ENCODE peak calls at places on chromosomes 5 and 9, in eight cellular contexts. One of them, this sample, is unnamed.

GRCh38 chr5:1658665-1659064 is 134.9 kb upstream of the LPCAT1 start:
- DNase-seq in spleen: no peak
- DNase-seq in hepatocyte: no peak
- DNase-seq in H1: no peak
- DNase-seq in cardiac muscle cell: no peak
- DNase-seq in WERI-Rb-1: no peak
- DNase-seq in DND-41: no peak
- DNase-seq in AG04450: no peak
- DNase-seq in this sample: no peak

GRCh38 chr9:88593537-88594185 is 58.7 kb downstream of the NXNL2 start:
- DNase-seq in spleen: no peak
- DNase-seq in hepatocyte: peak; percentile 79
- DNase-seq in H1: no peak
- DNase-seq in cardiac muscle cell: peak; percentile 61
- DNase-seq in WERI-Rb-1: peak; percentile 58
- DNase-seq in DND-41: peak; percentile 66
- DNase-seq in AG04450: no peak
- DNase-seq in this sample: peak; percentile 28

GRCh38 chr5:65041296-65042158 is 272.8 kb downstream of the CWC27 start:
- DNase-seq in spleen: no peak
- DNase-seq in hepatocyte: no peak
- DNase-seq in H1: no peak
- DNase-seq in cardiac muscle cell: no peak
- DNase-seq in WERI-Rb-1: no peak
- DNase-seq in DND-41: no peak
- DNase-seq in AG04450: no peak
- DNase-seq in this sample: no peak

GRCh38 chr5:1032011-1032410 is 23.4 kb downstream of the NKD2 start:
- DNase-seq in spleen: no peak
- DNase-seq in hepatocyte: no peak
- DNase-seq in H1: no peak
- DNase-seq in cardiac muscle cell: no peak
- DNase-seq in WERI-Rb-1: no peak
- DNase-seq in DND-41: no peak
- DNase-seq in AG04450: no peak
- DNase-seq in this sample: no peak

GRCh38 chr9:132588501-132589147 is 6.2 kb downstream of the BARHL1 start:
- DNase-seq in spleen: no peak
- DNase-seq in hepatocyte: no peak
- DNase-seq in H1: peak; percentile 63
- DNase-seq in cardiac muscle cell: no peak
- DNase-seq in WERI-Rb-1: no peak
- DNase-seq in DND-41: no peak
- DNase-seq in AG04450: no peak
- DNase-seq in this sample: no peak

GRCh38 chr5:173055722-173055982 is 500 bp upstream of the CREBRF start:
- DNase-seq in spleen: no peak
- DNase-seq in hepatocyte: no peak
- DNase-seq in H1: no peak
- DNase-seq in cardiac muscle cell: peak; percentile 3
- DNase-seq in WERI-Rb-1: no peak
- DNase-seq in DND-41: no peak
- DNase-seq in AG04450: no peak
- DNase-seq in this sample: no peak

GRCh38 chr5:1785062-1785461 is 14.6 kb downstream of the MRPL36 start:
- DNase-seq in spleen: peak; percentile 62
- DNase-seq in hepatocyte: no peak
- DNase-seq in H1: no peak
- DNase-seq in cardiac muscle cell: no peak
- DNase-seq in WERI-Rb-1: no peak
- DNase-seq in DND-41: peak; percentile 45
- DNase-seq in AG04450: no peak
- DNase-seq in this sample: no peak

GRCh38 chr9:94079236-94079635 is 5.0 kb upstream of the PTPDC1 start:
- DNase-seq in spleen: no peak
- DNase-seq in hepatocyte: no peak
- DNase-seq in H1: no peak
- DNase-seq in cardiac muscle cell: no peak
- DNase-seq in WERI-Rb-1: no peak
- DNase-seq in DND-41: no peak
- DNase-seq in AG04450: no peak
- DNase-seq in this sample: no peak

GRCh38 chr5:122705876-122706275 is 69.0 kb upstream of the SNX2 start:
- DNase-seq in spleen: no peak
- DNase-seq in hepatocyte: no peak
- DNase-seq in H1: no peak
- DNase-seq in cardiac muscle cell: peak; percentile 9
- DNase-seq in WERI-Rb-1: no peak
- DNase-seq in DND-41: no peak
- DNase-seq in AG04450: no peak
- DNase-seq in this sample: no peak

GRCh38 chr9:107778666-107779065 is 289.1 kb upstream of the KLF4 start:
- DNase-seq in spleen: no peak
- DNase-seq in hepatocyte: no peak
- DNase-seq in H1: no peak
- DNase-seq in cardiac muscle cell: no peak
- DNase-seq in WERI-Rb-1: no peak
- DNase-seq in DND-41: no peak
- DNase-seq in AG04450: no peak
- DNase-seq in this sample: no peak

GRCh38 chr9:114114364-114114763 is 15.3 kb upstream of the KIF12 start:
- DNase-seq in spleen: no peak
- DNase-seq in hepatocyte: no peak
- DNase-seq in H1: no peak
- DNase-seq in cardiac muscle cell: no peak
- DNase-seq in WERI-Rb-1: no peak
- DNase-seq in DND-41: no peak
- DNase-seq in AG04450: no peak
- DNase-seq in this sample: no peak

GRCh38 chr9:99466104-99466503 is 244.0 kb downstream of the SEC61B start:
- DNase-seq in spleen: no peak
- DNase-seq in hepatocyte: no peak
- DNase-seq in H1: no peak
- DNase-seq in cardiac muscle cell: no peak
- DNase-seq in WERI-Rb-1: no peak
- DNase-seq in DND-41: no peak
- DNase-seq in AG04450: no peak
- DNase-seq in this sample: no peak

GRCh38 chr9:108687360-108687981 is 168.3 kb downstream of the ACTL7B start:
- DNase-seq in spleen: no peak
- DNase-seq in hepatocyte: peak; percentile 48
- DNase-seq in H1: no peak
- DNase-seq in cardiac muscle cell: no peak
- DNase-seq in WERI-Rb-1: no peak
- DNase-seq in DND-41: no peak
- DNase-seq in AG04450: no peak
- DNase-seq in this sample: peak; percentile 50

GRCh38 chr5:115186794-115187193 is 17.1 kb upstream of the TRIM36 start:
- DNase-seq in spleen: no peak
- DNase-seq in hepatocyte: no peak
- DNase-seq in H1: no peak
- DNase-seq in cardiac muscle cell: no peak
- DNase-seq in WERI-Rb-1: no peak
- DNase-seq in DND-41: no peak
- DNase-seq in AG04450: no peak
- DNase-seq in this sample: no peak

DNA sequence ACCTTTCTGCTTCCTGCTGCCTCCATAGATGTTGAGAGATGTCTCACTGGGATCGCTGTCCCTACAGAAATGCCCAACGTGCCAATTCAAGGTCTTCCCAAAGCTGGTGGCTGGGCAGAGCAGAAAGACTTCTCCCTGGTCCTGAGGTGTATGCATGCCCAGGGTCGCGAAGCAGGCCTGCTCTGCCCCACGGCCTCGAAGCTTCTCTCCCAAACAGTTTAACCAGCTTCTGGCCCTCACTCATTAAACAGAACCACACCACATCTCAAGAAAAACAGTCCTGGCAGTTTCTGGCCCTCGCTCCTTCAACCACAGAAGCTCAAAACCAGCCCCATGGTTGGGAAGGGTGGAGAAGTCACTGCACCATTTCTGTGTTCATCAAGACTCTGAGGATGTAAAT is 14.7 kb upstream of the SMIM32 start:
- DNase-seq in spleen: no peak
- DNase-seq in hepatocyte: no peak
- DNase-seq in H1: no peak
- DNase-seq in cardiac muscle cell: no peak
- DNase-seq in WERI-Rb-1: no peak
- DNase-seq in DND-41: no peak
- DNase-seq in AG04450: no peak
- DNase-seq in this sample: no peak
- H3K27me3 ChIP-seq in spleen: peaks cover 49% of the 10 kb centered on the region
- H3K27me3 ChIP-seq in hepatocyte: no peaks in the 10 kb centered on the region
- H3K27me3 ChIP-seq in H1: peaks cover 17% of the 10 kb centered on the region
- H3K27me3 ChIP-seq in cardiac muscle cell: peaks cover 7% of the 10 kb centered on the region
- H3K27me3 ChIP-seq in WERI-Rb-1: no peaks in the 10 kb centered on the region
- H3K27me3 ChIP-seq in DND-41: peaks cover under 1% of the 10 kb centered on the region
- H3K27me3 ChIP-seq in AG04450: peaks cover 16% of the 10 kb centered on the region
- H3K27me3 ChIP-seq in this sample: no peaks in the 10 kb centered on the region

DNA sequence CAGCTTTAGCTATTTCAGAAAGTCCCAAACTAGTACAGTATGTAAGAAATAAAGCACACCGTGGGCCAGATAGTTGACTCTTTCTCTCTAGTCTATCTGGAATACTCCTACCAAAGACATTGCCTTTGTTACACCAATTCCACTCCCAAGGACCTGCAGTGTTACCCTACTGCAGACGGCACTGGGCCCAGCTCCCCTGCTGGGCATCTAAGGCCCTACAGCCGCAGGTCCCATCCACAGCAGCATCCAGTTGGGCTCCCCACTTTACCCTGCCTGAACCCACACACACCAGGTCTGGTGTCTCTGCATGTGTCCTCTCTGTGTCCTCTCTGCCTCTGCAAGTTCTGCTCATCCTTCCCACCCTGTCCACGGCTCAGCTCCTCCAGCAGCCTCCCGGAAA is 22.5 kb downstream of the TNIP1 start:
- DNase-seq in spleen: no peak
- DNase-seq in hepatocyte: no peak
- DNase-seq in H1: no peak
- DNase-seq in cardiac muscle cell: no peak
- DNase-seq in WERI-Rb-1: no peak
- DNase-seq in DND-41: no peak
- DNase-seq in AG04450: no peak
- DNase-seq in this sample: no peak
- TF ChIP-seq CTCF in spleen: no peak
- TF ChIP-seq CTCF in hepatocyte: no peak
- TF ChIP-seq CTCF in H1: peak; percentile 24
- TF ChIP-seq CTCF in cardiac muscle cell: peak; percentile 11
- TF ChIP-seq CTCF in WERI-Rb-1: peak; percentile 21
- TF ChIP-seq CTCF in DND-41: no peak
- TF ChIP-seq CTCF in AG04450: peak; percentile 13
- TF ChIP-seq CTCF in this sample: no peak

GRCh38 chr5:147484708-147485020 is 25.2 kb downstream of the DPYSL3 start:
- DNase-seq in spleen: no peak
- DNase-seq in hepatocyte: no peak
- DNase-seq in H1: no peak
- DNase-seq in cardiac muscle cell: no peak
- DNase-seq in WERI-Rb-1: no peak
- DNase-seq in DND-41: no peak
- DNase-seq in AG04450: no peak
- DNase-seq in this sample: no peak
- H3K4me3 ChIP-seq in spleen: no peak overlapping the region
- H3K4me3 ChIP-seq in hepatocyte: no peak overlapping the region
- H3K4me3 ChIP-seq in H1: no peak overlapping the region
- H3K4me3 ChIP-seq in cardiac muscle cell: no peak overlapping the region
- H3K4me3 ChIP-seq in WERI-Rb-1: peak overlapping the region; percentile 11
- H3K4me3 ChIP-seq in DND-41: no peak overlapping the region
- H3K4me3 ChIP-seq in AG04450: no peak overlapping the region
- H3K4me3 ChIP-seq in this sample: no peak overlapping the region

DNA sequence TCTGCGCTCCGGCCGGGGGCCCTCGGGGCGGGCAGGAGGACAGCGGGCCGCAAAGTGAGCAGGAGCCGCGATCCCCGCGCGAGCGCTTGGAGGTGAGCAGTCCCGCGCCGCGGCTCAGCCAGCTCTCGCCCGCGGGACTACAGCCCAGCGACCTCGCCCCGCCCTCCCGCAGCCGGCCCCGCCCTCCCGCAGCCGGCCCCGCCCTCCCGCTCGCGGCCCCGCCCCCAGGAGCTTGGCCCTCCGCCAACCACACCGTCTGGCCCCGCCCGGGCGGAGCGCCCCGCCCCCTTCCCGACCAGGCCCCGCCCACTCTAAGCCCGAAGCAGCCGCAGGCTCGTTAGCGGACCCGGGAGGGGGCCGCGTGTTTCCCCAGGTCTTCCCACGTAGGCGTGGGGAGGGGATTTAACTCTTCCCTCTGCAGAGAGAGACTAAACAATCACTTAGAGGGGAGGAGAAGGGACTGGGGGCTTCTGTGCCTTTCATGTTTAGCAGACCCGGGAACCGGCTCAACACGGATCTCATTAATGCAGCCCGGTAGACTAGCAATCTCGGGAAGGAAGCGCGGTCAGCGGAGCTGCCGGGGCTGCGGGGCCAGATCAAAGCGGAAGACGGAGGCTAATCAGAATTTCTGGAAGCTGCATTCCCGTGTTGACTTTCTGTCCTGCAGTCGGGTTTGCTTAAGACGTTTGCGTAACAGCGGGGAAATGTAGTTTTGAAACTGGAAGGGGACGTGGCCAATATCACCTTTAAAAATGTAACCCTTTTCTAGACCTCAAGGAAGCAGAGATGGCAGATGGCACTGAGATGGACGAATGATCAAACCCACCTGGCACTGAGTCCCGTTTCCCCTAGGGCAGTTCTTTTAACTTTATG is at the start of gene MYO10:
- DNase-seq in spleen: peak; percentile 91
- DNase-seq in hepatocyte: peak; percentile 94
- DNase-seq in H1: peak; percentile 94
- DNase-seq in cardiac muscle cell: peak; percentile 91
- DNase-seq in WERI-Rb-1: peak; percentile 93
- DNase-seq in DND-41: no peak
- DNase-seq in AG04450: peak; percentile 44
- DNase-seq in this sample: peak; percentile 74
- H3K27me3 ChIP-seq in spleen: peaks cover 58% of the 10 kb centered on the region
- H3K27me3 ChIP-seq in hepatocyte: peaks cover 7% of the 10 kb centered on the region
- H3K27me3 ChIP-seq in H1: peaks cover 11% of the 10 kb centered on the region
- H3K27me3 ChIP-seq in cardiac muscle cell: peaks cover 20% of the 10 kb centered on the region
- H3K27me3 ChIP-seq in WERI-Rb-1: no peaks in the 10 kb centered on the region
- H3K27me3 ChIP-seq in DND-41: no peaks in the 10 kb centered on the region
- H3K27me3 ChIP-seq in AG04450: no peaks in the 10 kb centered on the region
- H3K27me3 ChIP-seq in this sample: no peaks in the 10 kb centered on the region

DNA sequence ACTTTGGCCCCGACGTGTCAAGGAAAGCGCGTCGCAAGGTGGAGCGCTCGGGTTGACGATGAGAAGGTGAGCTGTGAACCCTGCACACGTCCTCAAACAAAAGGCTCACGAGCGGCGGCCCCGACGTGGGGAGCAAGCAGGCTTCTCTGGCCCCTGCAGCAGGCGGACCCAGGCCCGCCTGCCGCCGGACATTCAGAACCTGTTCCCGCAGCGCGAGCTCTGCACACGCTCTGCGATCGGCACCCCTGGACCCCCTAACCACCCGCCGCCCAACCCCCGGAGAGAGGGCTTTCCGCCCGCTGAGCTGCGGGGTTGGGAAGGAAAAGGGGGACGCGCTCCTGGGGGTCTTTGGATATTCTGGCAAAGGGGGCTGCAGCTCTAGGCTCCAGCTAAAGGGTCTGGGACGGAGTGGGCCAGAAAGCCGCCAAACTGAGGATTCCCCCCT is 1.2 kb downstream of the FBN2 start:
- DNase-seq in spleen: no peak
- DNase-seq in hepatocyte: peak; percentile 65
- DNase-seq in H1: peak; percentile 48
- DNase-seq in cardiac muscle cell: no peak
- DNase-seq in WERI-Rb-1: no peak
- DNase-seq in DND-41: no peak
- DNase-seq in AG04450: no peak
- DNase-seq in this sample: no peak
- TF ChIP-seq CTCF in spleen: no peak
- TF ChIP-seq CTCF in hepatocyte: peak; percentile 41
- TF ChIP-seq CTCF in H1: no peak
- TF ChIP-seq CTCF in cardiac muscle cell: no peak
- TF ChIP-seq CTCF in WERI-Rb-1: no peak
- TF ChIP-seq CTCF in DND-41: no peak
- TF ChIP-seq CTCF in AG04450: no peak
- TF ChIP-seq CTCF in this sample: no peak

This sample was measured in mammary epithelial cell.